ENCODE peak calls at places on chromosome 4, in five cellular contexts. One of them, this sample, is unnamed.
A peak's percentile ranks its signal among the peaks of the same experiment; 100 is the strongest.

GRCh38 chr4:109294006-109294405 is 8.5 kb downstream of the COL25A1 start:
- DNase-seq in thoracic aorta: no peak
- DNase-seq in psoas muscle: no peak
- DNase-seq in GM06990: peak; percentile 8
- DNase-seq in CD8-positive, alpha-beta T cell: no peak
- DNase-seq in this sample: no peak

GRCh38 chr4:105709081-105709450 is 482 bp downstream of the GSTCD start:
- DNase-seq in CD8-positive, alpha-beta T cell: no peak
- DNase-seq in psoas muscle: no peak
- DNase-seq in GM06990: no peak
- DNase-seq in thoracic aorta: no peak
- DNase-seq in this sample: no peak

GRCh38 chr4:169492436-169493163 is 119.8 kb downstream of the NEK1 start:
- DNase-seq in CD8-positive, alpha-beta T cell: no peak
- DNase-seq in psoas muscle: peak; percentile 35
- DNase-seq in GM06990: peak; percentile 13
- DNase-seq in thoracic aorta: no peak
- DNase-seq in this sample: peak; percentile 46

GRCh38 chr4:128676095-128676494 is 133.4 kb upstream of the JADE1 start:
- DNase-seq in CD8-positive, alpha-beta T cell: no peak
- DNase-seq in psoas muscle: no peak
- DNase-seq in thoracic aorta: no peak
- DNase-seq in GM06990: no peak
- DNase-seq in this sample: no peak

GRCh38 chr4:110198472-110199419 is at the start of gene ELOVL6:
- DNase-seq in CD8-positive, alpha-beta T cell: no peak
- DNase-seq in psoas muscle: peak; percentile 82
- DNase-seq in thoracic aorta: no peak
- DNase-seq in GM06990: peak; percentile 69
- DNase-seq in this sample: peak; percentile 75

GRCh38 chr4:74583757-74584156 is 138.8 kb downstream of the AREG start:
- DNase-seq in GM06990: no peak
- DNase-seq in psoas muscle: no peak
- DNase-seq in CD8-positive, alpha-beta T cell: no peak
- DNase-seq in thoracic aorta: no peak
- DNase-seq in this sample: no peak

GRCh38 chr4:155943610-155944329 is 9.9 kb downstream of the CTSO start:
- DNase-seq in CD8-positive, alpha-beta T cell: no peak
- DNase-seq in GM06990: no peak
- DNase-seq in thoracic aorta: no peak
- DNase-seq in psoas muscle: no peak
- DNase-seq in this sample: no peak

GRCh38 chr4:111937368-111937767 is 207.9 kb upstream of the FAM241A start:
- DNase-seq in GM06990: no peak
- DNase-seq in CD8-positive, alpha-beta T cell: no peak
- DNase-seq in psoas muscle: no peak
- DNase-seq in thoracic aorta: no peak
- DNase-seq in this sample: no peak

GRCh38 chr4:102392033-102392744 is 46.9 kb upstream of the SLC39A8 start:
- DNase-seq in CD8-positive, alpha-beta T cell: no peak
- DNase-seq in psoas muscle: no peak
- DNase-seq in GM06990: no peak
- DNase-seq in thoracic aorta: no peak
- DNase-seq in this sample: no peak

GRCh38 chr4:7263166-7263565 is 70.8 kb downstream of the SORCS2 start:
- DNase-seq in thoracic aorta: no peak
- DNase-seq in GM06990: no peak
- DNase-seq in CD8-positive, alpha-beta T cell: no peak
- DNase-seq in psoas muscle: no peak
- DNase-seq in this sample: no peak
- TF ChIP-seq CTCF in thoracic aorta: no peak
- TF ChIP-seq CTCF in GM06990: no peak
- TF ChIP-seq CTCF in CD8-positive, alpha-beta T cell: no peak
- TF ChIP-seq CTCF in psoas muscle: no peak
- TF ChIP-seq CTCF in this sample: no peak

DNA sequence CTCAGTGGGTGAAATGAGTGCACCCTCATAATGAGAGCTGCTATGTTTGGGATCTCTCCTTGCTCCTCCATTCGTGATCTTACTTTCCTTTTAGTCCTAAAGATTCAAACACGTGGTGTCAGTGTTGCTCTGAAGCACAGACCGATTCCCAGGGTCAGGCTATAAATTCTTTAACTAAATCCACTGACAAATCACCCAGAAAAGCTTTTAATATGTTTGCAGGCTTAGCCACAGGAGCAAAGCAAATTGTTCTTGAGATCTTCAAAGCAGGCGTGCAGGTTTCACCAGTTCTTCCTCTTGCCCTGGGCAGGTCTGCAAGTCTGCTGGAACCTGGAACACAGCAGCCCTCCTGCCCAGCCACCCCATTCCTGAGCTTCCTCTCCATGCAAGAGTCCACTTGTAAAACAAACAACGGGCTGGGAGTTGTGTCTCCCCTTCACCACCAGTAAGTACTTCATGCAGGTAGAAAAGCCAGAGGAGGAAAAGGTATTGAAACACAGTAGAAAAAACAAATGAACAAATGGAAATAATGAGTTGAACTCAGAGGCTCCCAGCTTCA is 70.1 kb upstream of the ENPP6 start:
- DNase-seq in psoas muscle: no peak
- DNase-seq in GM06990: peak; percentile 55
- DNase-seq in CD8-positive, alpha-beta T cell: peak; percentile 47
- DNase-seq in thoracic aorta: no peak
- DNase-seq in this sample: no peak
- H3K4me3 ChIP-seq in psoas muscle: no peak overlapping the region
- H3K4me3 ChIP-seq in GM06990: peak overlapping the region; percentile 35
- H3K4me3 ChIP-seq in CD8-positive, alpha-beta T cell: no peak overlapping the region
- H3K4me3 ChIP-seq in thoracic aorta: no peak overlapping the region
- H3K4me3 ChIP-seq in this sample: no peak overlapping the region

GRCh38 chr4:41360214-41360910 is 103.6 kb downstream of the UCHL1 start:
- DNase-seq in psoas muscle: peak; percentile 93
- DNase-seq in GM06990: peak; percentile 12
- DNase-seq in CD8-positive, alpha-beta T cell: no peak
- DNase-seq in thoracic aorta: peak; percentile 32
- DNase-seq in this sample: peak; percentile 59

GRCh38 chr4:41358626-41359025 is 101.9 kb downstream of the UCHL1 start:
- DNase-seq in thoracic aorta: no peak
- DNase-seq in psoas muscle: no peak
- DNase-seq in GM06990: no peak
- DNase-seq in CD8-positive, alpha-beta T cell: no peak
- DNase-seq in this sample: no peak

GRCh38 chr4:41359836-41360213 is 103.1 kb downstream of the UCHL1 start:
- DNase-seq in thoracic aorta: no peak
- DNase-seq in CD8-positive, alpha-beta T cell: no peak
- DNase-seq in psoas muscle: no peak
- DNase-seq in GM06990: no peak
- DNase-seq in this sample: peak; percentile 26

GRCh38 chr4:41360911-41361830 is 104.4 kb downstream of the UCHL1 start:
- DNase-seq in thoracic aorta: no peak
- DNase-seq in CD8-positive, alpha-beta T cell: no peak
- DNase-seq in GM06990: peak; percentile 9
- DNase-seq in psoas muscle: peak; percentile 78
- DNase-seq in this sample: peak; percentile 62

DNA sequence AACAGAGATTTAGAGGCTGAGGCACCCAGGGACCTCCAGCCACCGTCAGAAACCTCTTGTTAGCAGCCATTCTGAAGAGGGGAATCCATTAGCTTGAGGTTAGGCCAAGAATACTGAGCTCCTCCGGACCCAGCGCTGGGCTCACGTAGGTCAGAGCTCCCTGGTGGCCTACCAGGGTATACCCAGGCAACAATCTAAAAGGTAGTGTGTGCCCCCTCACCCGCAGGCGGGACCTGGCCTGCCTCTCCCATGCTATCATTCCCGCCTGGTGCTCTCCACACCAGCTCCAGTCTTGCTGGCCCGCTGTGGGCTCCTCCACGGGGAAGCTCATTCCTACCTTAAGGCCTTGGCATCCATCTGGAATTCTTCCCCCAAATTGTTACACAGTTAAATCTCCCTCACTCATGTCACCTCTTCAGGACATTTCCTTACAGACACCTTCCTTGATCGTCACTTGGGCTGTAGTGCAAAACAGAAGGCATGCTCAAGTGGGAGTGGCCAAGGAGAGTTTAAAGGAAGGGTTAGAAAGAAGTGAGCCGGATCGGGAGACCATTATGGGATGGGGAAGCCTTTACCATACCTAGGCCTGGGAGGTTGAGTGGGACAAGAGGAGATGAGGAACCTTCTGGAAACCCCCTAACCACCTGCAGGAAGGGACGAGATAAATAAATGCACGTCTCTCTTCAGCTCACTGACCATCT is 102.5 kb downstream of the UCHL1 start:
- DNase-seq in GM06990: peak; percentile 6
- DNase-seq in psoas muscle: no peak
- DNase-seq in CD8-positive, alpha-beta T cell: no peak
- DNase-seq in thoracic aorta: no peak
- DNase-seq in this sample: no peak
- TF ChIP-seq CTCF in GM06990: no peak
- TF ChIP-seq CTCF in psoas muscle: no peak
- TF ChIP-seq CTCF in CD8-positive, alpha-beta T cell: no peak
- TF ChIP-seq CTCF in thoracic aorta: peak; percentile 44
- TF ChIP-seq CTCF in this sample: no peak

GRCh38 chr4:78722320-78722719 is 53.8 kb upstream of the BMP2K start:
- DNase-seq in GM06990: no peak
- DNase-seq in thoracic aorta: no peak
- DNase-seq in CD8-positive, alpha-beta T cell: no peak
- DNase-seq in psoas muscle: no peak
- DNase-seq in this sample: no peak

GRCh38 chr4:78721739-78722138 is 54.4 kb upstream of the BMP2K start:
- DNase-seq in GM06990: no peak
- DNase-seq in psoas muscle: no peak
- DNase-seq in thoracic aorta: no peak
- DNase-seq in CD8-positive, alpha-beta T cell: no peak
- DNase-seq in this sample: no peak

GRCh38 chr4:78722880-78723279 is 53.3 kb upstream of the BMP2K start:
- DNase-seq in GM06990: no peak
- DNase-seq in psoas muscle: no peak
- DNase-seq in CD8-positive, alpha-beta T cell: no peak
- DNase-seq in thoracic aorta: no peak
- DNase-seq in this sample: no peak

GRCh38 chr4:78720994-78721677 is 55.0 kb upstream of the BMP2K start:
- DNase-seq in thoracic aorta: no peak
- DNase-seq in GM06990: peak; percentile 41
- DNase-seq in CD8-positive, alpha-beta T cell: peak; percentile 49
- DNase-seq in psoas muscle: no peak
- DNase-seq in this sample: peak; percentile 16

GRCh38 chr4:78720151-78720726 is 55.9 kb upstream of the BMP2K start:
- DNase-seq in thoracic aorta: no peak
- DNase-seq in psoas muscle: no peak
- DNase-seq in CD8-positive, alpha-beta T cell: no peak
- DNase-seq in GM06990: no peak
- DNase-seq in this sample: no peak
- H3K4me3 ChIP-seq in thoracic aorta: no peak overlapping the region
- H3K4me3 ChIP-seq in psoas muscle: no peak overlapping the region
- H3K4me3 ChIP-seq in CD8-positive, alpha-beta T cell: no peak overlapping the region
- H3K4me3 ChIP-seq in GM06990: no peak overlapping the region
- H3K4me3 ChIP-seq in this sample: no peak overlapping the region

GRCh38 chr4:6415306-6415705 is 57.1 kb downstream of the PPP2R2C start:
- DNase-seq in thoracic aorta: no peak
- DNase-seq in CD8-positive, alpha-beta T cell: no peak
- DNase-seq in GM06990: no peak
- DNase-seq in psoas muscle: no peak
- DNase-seq in this sample: no peak
- TF ChIP-seq CTCF in thoracic aorta: no peak
- TF ChIP-seq CTCF in CD8-positive, alpha-beta T cell: no peak
- TF ChIP-seq CTCF in GM06990: no peak
- TF ChIP-seq CTCF in psoas muscle: no peak
- TF ChIP-seq CTCF in this sample: no peak

GRCh38 chr4:14744346-14744745 is 257.9 kb upstream of the CPEB2 start:
- DNase-seq in GM06990: no peak
- DNase-seq in psoas muscle: no peak
- DNase-seq in CD8-positive, alpha-beta T cell: no peak
- DNase-seq in thoracic aorta: no peak
- DNase-seq in this sample: no peak
- H3K4me3 ChIP-seq in GM06990: no peak overlapping the region
- H3K4me3 ChIP-seq in psoas muscle: no peak overlapping the region
- H3K4me3 ChIP-seq in CD8-positive, alpha-beta T cell: no peak overlapping the region
- H3K4me3 ChIP-seq in thoracic aorta: no peak overlapping the region
- H3K4me3 ChIP-seq in this sample: no peak overlapping the region

GRCh38 chr4:140993350-140993749 is 139.9 kb downstream of the RNF150 start:
- DNase-seq in CD8-positive, alpha-beta T cell: no peak
- DNase-seq in psoas muscle: no peak
- DNase-seq in thoracic aorta: no peak
- DNase-seq in GM06990: no peak
- DNase-seq in this sample: no peak
- TF ChIP-seq CTCF in CD8-positive, alpha-beta T cell: no peak
- TF ChIP-seq CTCF in psoas muscle: no peak
- TF ChIP-seq CTCF in thoracic aorta: no peak
- TF ChIP-seq CTCF in GM06990: no peak
- TF ChIP-seq CTCF in this sample: no peak

DNA sequence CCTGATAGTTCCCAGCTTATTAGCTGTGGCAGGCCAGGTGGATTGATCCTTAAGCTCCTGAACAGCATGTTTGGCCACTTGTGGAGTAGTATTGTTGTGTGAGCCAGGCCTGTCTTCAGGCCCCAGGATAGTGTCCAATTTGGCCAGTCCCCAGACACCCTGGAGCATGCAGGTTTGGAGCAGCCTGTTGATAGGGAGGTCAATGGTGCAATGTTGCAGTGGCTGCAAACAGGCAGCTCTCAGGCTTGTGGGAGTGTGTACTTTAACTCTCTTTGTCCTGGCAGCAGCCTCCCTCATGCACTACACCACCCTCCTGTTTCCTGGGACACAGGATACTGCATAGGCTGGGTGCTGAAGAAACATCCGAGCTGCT is 24.1 kb downstream of the TECRL start:
- DNase-seq in CD8-positive, alpha-beta T cell: no peak
- DNase-seq in thoracic aorta: no peak
- DNase-seq in psoas muscle: peak; percentile 30
- DNase-seq in GM06990: no peak
- DNase-seq in this sample: no peak
- H3K4me3 ChIP-seq in CD8-positive, alpha-beta T cell: no peak overlapping the region
- H3K4me3 ChIP-seq in thoracic aorta: no peak overlapping the region
- H3K4me3 ChIP-seq in psoas muscle: no peak overlapping the region
- H3K4me3 ChIP-seq in GM06990: no peak overlapping the region
- H3K4me3 ChIP-seq in this sample: no peak overlapping the region

DNA sequence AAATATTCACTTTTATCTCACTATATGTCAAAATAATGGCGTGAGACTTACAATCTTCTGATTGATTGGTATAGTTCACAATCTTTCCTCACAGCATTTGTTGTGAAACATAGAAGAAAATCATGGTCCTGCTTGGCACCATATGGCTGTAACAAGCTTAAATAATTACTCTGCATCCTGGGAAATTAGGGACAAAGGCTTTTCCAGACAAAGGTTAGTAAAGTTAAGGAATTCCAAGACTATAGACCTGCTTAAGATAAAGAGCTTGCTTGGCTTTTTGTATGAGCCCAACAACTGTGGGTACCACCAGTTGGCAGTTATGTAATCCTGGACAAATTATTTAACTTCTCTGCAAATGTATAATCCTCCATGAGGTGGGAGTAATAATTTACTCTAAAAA is 3.4 kb upstream of the PCDH18 start:
- DNase-seq in CD8-positive, alpha-beta T cell: no peak
- DNase-seq in GM06990: no peak
- DNase-seq in psoas muscle: no peak
- DNase-seq in thoracic aorta: no peak
- DNase-seq in this sample: no peak
- TF ChIP-seq CTCF in CD8-positive, alpha-beta T cell: no peak
- TF ChIP-seq CTCF in GM06990: no peak
- TF ChIP-seq CTCF in psoas muscle: no peak
- TF ChIP-seq CTCF in thoracic aorta: no peak
- TF ChIP-seq CTCF in this sample: no peak